ENCODE peak calls at places on chromosome 9, in four cellular contexts. Z is H1, F is suprapubic skin, B is stomach. P is an unnamed sample.

GRCh38 chr9:100204796-100205195 is 105.8 kb downstream of the INVS start:
- DNase-seq in Z (no peak), F (no peak), B (no peak), P (no peak)

GRCh38 chr9:126589349-126589748 is 24.4 kb upstream of the LMX1B start:
- DNase-seq in B (no peak), F (no peak), Z (no peak), P (no peak)

GRCh38 chr9:84140535-84141101 is 160.0 kb downstream of the RMI1 start:
- DNase-seq in B (peak), Z (no peak), F (no peak), P (no peak)

GRCh38 chr9:71638627-71639026 is 129.7 kb downstream of the CEMIP2 start:
- DNase-seq in Z (no peak), B (no peak), F (no peak), P (peak)

GRCh38 chr9:3740690-3741419 is 215.1 kb upstream of the RFX3 start:
- DNase-seq in B (no peak), Z (no peak), F (no peak), P (no peak)

GRCh38 chr9:38082456-38083287 is 13.6 kb upstream of the SHB start:
- DNase-seq in Z (no peak), B (no peak), F (peak), P (no peak)

GRCh38 chr9:128027166-128027539 is 40.0 kb downstream of the NAIF1 start:
- DNase-seq in Z (no peak), B (no peak), F (no peak), P (peak)

GRCh38 chr9:121756477-121757285 is 105.2 kb downstream of the DAB2IP start:
- DNase-seq in B (no peak), F (no peak), Z (no peak), P (no peak)

GRCh38 chr9:77534376-77535057 is 113.6 kb downstream of the GNA14 start:
- DNase-seq in Z (no peak), F (no peak), B (no peak), P (no peak)

GRCh38 chr9:94697972-94698581 is 28.4 kb upstream of the AOPEP start:
- DNase-seq in F (no peak), B (no peak), Z (no peak), P (peak)

GRCh38 chr9:16976427-16976826 is 106.0 kb upstream of the BNC2 start:
- DNase-seq in B (no peak), F (no peak), Z (no peak), P (no peak)

GRCh38 chr9:113391917-113392316 is 9.2 kb downstream of the ALAD start:
- DNase-seq in F (no peak), B (no peak), Z (no peak), P (no peak)

GRCh38 chr9:113397077-113397696 is 3.9 kb downstream of the ALAD start:
- DNase-seq in F (no peak), Z (no peak), B (no peak), P (no peak)

GRCh38 chr9:113398796-113399195 is 2.3 kb downstream of the ALAD start:
- DNase-seq in F (no peak), Z (no peak), B (no peak), P (no peak)

GRCh38 chr9:113393281-113393680 is 7.8 kb downstream of the ALAD start:
- DNase-seq in Z (no peak), F (no peak), B (no peak), P (no peak)

DNA sequence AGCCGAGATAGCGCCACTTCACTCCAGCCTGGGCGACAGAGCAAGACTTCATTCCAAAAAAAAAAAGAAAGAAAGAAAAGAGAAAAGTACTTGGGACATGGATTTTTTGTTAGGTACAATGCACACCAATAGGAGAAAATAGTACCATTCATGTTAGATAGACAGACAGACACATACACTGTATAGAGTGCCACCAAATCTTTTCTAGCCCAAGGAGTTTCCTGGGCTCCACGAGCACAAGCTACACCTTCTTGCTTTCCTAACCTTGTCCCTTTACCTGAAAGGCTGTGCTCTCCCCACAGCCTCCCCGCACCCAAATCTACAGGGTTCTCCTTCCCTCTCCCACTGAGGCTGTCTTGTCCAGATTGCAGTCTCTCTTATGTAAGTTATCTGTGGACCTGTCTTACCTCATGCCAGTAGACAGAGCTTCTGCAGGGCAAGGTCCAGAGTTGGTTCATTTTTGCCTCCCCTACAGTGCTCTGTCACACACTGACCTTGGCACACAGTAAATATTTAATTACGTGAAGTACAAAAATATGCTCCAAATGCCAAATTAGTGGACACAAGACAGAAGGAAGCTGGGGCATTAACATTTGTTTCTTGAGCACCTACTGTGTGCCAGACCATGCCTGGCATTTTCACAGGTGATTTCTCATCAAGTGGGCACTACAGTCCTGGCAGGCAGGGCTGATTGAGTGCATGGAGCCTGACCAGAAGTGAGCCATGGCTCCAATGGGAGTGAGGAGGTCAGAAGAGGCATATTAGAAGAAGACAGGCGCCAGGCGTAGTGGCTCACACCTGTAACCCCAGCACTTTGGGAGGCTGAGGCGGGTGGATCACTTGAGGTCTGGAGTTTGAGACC is 5.9 kb downstream of the ALAD start:
- DNase-seq in F (no peak), Z (no peak), B (no peak), P (no peak)
- TF ChIP-seq EP300 in F (no peak), Z (no peak), B (no peak), P (no peak)

GRCh38 chr9:137761032-137761431 is 116.5 kb upstream of the CACNA1B start:
- DNase-seq in Z (no peak), B (no peak), F (no peak), P (no peak)
- TF ChIP-seq EP300 in Z (no peak), B (no peak), F (no peak), P (no peak)

GRCh38 chr9:112421771-112422222 is 41.9 kb downstream of the HSDL2 start:
- DNase-seq in B (no peak), Z (no peak), F (no peak), P (no peak)
- TF ChIP-seq EP300 in B (no peak), Z (no peak), F (no peak), P (no peak)

DNA sequence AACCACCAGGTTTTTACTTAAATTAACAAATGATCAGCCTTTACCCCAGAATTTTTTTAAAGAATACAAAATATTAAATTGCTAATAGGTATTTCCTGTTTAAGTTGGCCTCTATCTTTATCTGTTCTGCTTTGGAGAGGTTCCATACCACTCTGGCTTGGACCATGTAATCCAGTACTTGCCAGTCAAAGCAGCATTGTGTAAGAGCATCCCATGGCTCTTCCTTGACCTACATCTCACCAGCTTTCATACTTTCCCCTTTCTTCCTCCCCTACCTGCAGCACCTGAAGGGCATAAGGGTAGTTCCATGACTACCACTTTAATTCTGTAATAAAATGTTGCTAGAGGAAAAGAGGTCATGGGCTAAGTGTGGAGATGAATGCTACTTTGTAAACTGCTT is 140.8 kb upstream of the MTAP start:
- DNase-seq in F (no peak), B (no peak), Z (no peak), P (no peak)
- TF ChIP-seq EP300 in F (no peak), B (no peak), Z (no peak), P (no peak)

DNA sequence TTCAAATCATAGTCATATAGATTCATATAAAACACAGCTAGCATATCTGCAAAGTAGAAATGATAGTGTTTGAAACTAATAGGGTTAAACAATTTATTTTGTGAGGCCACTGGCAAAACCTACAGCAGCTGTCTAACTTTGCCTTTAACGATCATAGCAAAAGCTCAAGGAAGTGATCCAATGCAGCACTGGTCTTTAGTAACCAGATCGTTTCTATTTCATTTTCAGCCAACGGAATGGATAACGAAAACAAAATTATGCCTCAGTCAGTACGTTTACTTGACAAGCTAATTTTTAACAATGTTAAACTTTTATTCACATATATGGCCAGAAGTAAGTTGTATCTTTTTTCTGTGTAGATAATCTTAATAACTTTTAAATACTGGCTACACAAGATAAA is 17.7 kb downstream of the MLLT3 start:
- DNase-seq in F (no peak), B (no peak), Z (no peak), P (no peak)
- TF ChIP-seq EP300 in F (no peak), B (no peak), Z (no peak), P (no peak)

GRCh38 chr9:114803886-114804285 is 2.0 kb downstream of the TNFSF15 start:
- DNase-seq in F (no peak), Z (no peak), B (no peak), P (no peak)

GRCh38 chr9:114805670-114806551 is at the start of gene TNFSF15:
- DNase-seq in B (peak), Z (peak), F (no peak), P (peak)

GRCh38 chr9:114806571-114806970 is 732 bp upstream of the TNFSF15 start:
- DNase-seq in F (no peak), Z (no peak), B (no peak), P (no peak)

GRCh38 chr9:114803459-114803858 is 2.4 kb downstream of the TNFSF15 start:
- DNase-seq in Z (no peak), F (no peak), B (no peak), P (no peak)

DNA sequence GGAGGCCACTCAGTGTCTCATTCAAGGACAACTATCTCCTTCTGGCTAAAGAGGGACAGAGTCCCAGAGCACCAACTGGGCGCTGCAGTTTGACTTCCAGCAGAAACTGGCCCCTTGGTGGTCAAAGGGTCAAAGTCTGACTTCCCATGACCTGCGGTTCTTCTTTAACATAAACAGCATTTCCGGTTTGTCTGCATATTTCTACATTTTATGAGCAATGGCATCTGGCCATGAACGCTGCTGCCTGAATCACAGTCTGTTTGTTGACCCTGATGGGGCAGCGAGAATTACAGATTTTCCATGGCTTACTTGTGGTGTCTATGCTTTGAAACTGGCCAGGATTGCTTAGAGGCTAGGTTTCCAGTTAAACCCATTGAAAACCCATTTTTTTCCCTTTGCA is 1.3 kb downstream of the TNFSF15 start:
- DNase-seq in B (peak), Z (no peak), F (no peak), P (no peak)
- TF ChIP-seq EP300 in B (no peak), Z (no peak), F (no peak), P (no peak)

GRCh38 chr9:13279284-13280162 is at the start of gene MPDZ:
- DNase-seq in Z (peak), F (peak), B (peak), P (peak)
- TF ChIP-seq EP300 in Z (no peak), F (no peak), B (no peak), P (no peak)

GRCh38 chr9:35072461-35073275 is at the start of gene VCP:
- DNase-seq in F (peak), B (peak), Z (peak), P (peak)
- TF ChIP-seq EP300 in F (no peak), B (no peak), Z (no peak), P (peak)

DNA sequence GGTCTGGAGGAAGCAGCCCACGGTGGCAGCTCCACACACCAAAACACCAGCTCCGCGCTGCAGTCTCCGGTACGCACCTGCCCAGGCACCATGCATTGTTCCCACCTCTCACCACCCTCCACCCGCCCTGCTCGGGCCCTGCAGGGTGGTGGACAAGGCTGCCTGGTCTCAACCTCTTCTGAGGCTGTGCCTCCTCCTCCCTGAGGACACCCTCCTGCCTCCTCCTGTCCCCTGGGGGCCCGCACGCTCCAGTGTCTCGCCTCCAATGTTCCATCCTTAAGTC is 96.3 kb downstream of the KCNT1 start:
- DNase-seq in B (no peak), Z (no peak), F (no peak), P (no peak)
- TF ChIP-seq EP300 in B (no peak), Z (no peak), F (no peak), P (no peak)

P was measured in upper lobe of left lung.